ENCODE peak calls at places on chromosomes 6 and 20, in four cellular contexts. R is tibial nerve; Q is Caco-2; F is effector memory CD4-positive, alpha-beta T cell. D is an unnamed sample.

GRCh38 chr6:144215402-144215931 is 65.2 kb downstream of the STX11 start:
- DNase-seq in R (peak; percentile 22), F (no peak), Q (no peak), D (no peak)

GRCh38 chr6:160088069-160088773 is 33.4 kb upstream of the SLC22A1 start:
- DNase-seq in R (peak; percentile 84), F (no peak), Q (peak; percentile 47), D (no peak)

GRCh38 chr6:30542404-30542725 is 13.9 kb downstream of the GNL1 start:
- DNase-seq in F (no peak), Q (no peak), R (no peak), D (peak; percentile 19)

GRCh38 chr6:143999406-143999805 is 8.7 kb downstream of the PLAGL1 start:
- DNase-seq in Q (no peak), R (no peak), F (no peak), D (no peak)

GRCh38 chr6:21109421-21110178 is 484.0 kb upstream of the SOX4 start:
- DNase-seq in R (no peak), Q (no peak), F (no peak), D (no peak)

GRCh38 chr20:3911956-3912355 is 22.8 kb downstream of the PANK2 start:
- DNase-seq in R (no peak), F (no peak), Q (no peak), D (no peak)

GRCh38 chr6:25010166-25010565 is 74.4 kb upstream of the RIPOR2 start:
- DNase-seq in Q (no peak), R (no peak), F (no peak), D (no peak)

GRCh38 chr6:65595540-65595939 is 111.5 kb downstream of the EYS start:
- DNase-seq in Q (no peak), F (no peak), R (no peak), D (no peak)

GRCh38 chr6:99492137-99492536 is 23.1 kb downstream of the USP45 start:
- DNase-seq in Q (no peak), R (no peak), F (no peak), D (no peak)

GRCh38 chr6:15336905-15337583 is 91.2 kb downstream of the JARID2 start:
- DNase-seq in F (no peak), R (no peak), Q (no peak), D (no peak)

GRCh38 chr6:17894191-17894590 is 93.2 kb downstream of the KIF13A start:
- DNase-seq in Q (no peak), F (no peak), R (no peak), D (no peak)

GRCh38 chr6:71245265-71246049 is 43.2 kb upstream of the OGFRL1 start:
- DNase-seq in Q (no peak), F (no peak), R (no peak), D (no peak)

GRCh38 chr6:16921399-16922110 is 160.3 kb upstream of the ATXN1 start:
- DNase-seq in Q (no peak), F (no peak), R (no peak), D (no peak)

GRCh38 chr6:90284236-90284744 is 12.4 kb downstream of the BACH2 start:
- DNase-seq in F (peak; percentile 4), R (no peak), Q (no peak), D (no peak)

GRCh38 chr6:139824864-139825263 is 450.4 kb upstream of the CITED2 start:
- DNase-seq in R (no peak), F (no peak), Q (no peak), D (no peak)

GRCh38 chr6:65170273-65170672 is 536.8 kb downstream of the EYS start:
- DNase-seq in R (no peak), F (no peak), Q (no peak), D (no peak)

GRCh38 chr20:513429-513828 is 30.2 kb downstream of the CSNK2A1 start:
- DNase-seq in F (no peak), Q (no peak), R (no peak), D (no peak)

GRCh38 chr20:48975955-48976354 is 54.4 kb downstream of the ARFGEF2 start:
- DNase-seq in R (no peak), F (no peak), Q (no peak), D (no peak)

GRCh38 chr6:158095031-158095430 is 73.0 kb downstream of the SERAC1 start:
- DNase-seq in Q (no peak), R (no peak), F (no peak), D (no peak)

GRCh38 chr6:156780117-156780641 is 3.0 kb downstream of the ARID1B start:
- DNase-seq in Q (peak; percentile 69), F (peak; percentile 32), R (peak; percentile 67), D (peak; percentile 59)

GRCh38 chr20:47691632-47692031 is 93.6 kb downstream of the SULF2 start:
- DNase-seq in R (no peak), Q (no peak), F (no peak), D (no peak)

GRCh38 chr6:151141685-151142084 is 98.1 kb upstream of the AKAP12 start:
- DNase-seq in Q (no peak), R (no peak), F (no peak), D (no peak)

GRCh38 chr20:53865905-53866786 is 204.2 kb downstream of the BCAS1 start:
- DNase-seq in Q (peak; percentile 95), R (peak; percentile 23), F (no peak), D (no peak)

GRCh38 chr6:27518881-27519795 is 46.2 kb upstream of the ZNF184 start:
- DNase-seq in R (peak; percentile 85), F (peak; percentile 24), Q (peak; percentile 77), D (peak; percentile 35)

GRCh38 chr6:46996860-46997641 is 45.1 kb downstream of the ADGRF1 start:
- DNase-seq in R (no peak), F (no peak), Q (peak; percentile 54), D (no peak)

D was measured in T-helper 22 cell.